ENCODE peak calls at places on chromosomes 6 and 20, in seven cellular contexts. One of them, this sample, is unnamed.

GRCh38 chr6:9623985-9624384 is 790.9 kb downstream of the TFAP2A start:
- DNase-seq in coronary artery: no peak
- DNase-seq in dorsolateral prefrontal cortex: no peak
- DNase-seq in cardiac muscle cell: peak
- DNase-seq in GM12865: no peak
- DNase-seq in heart right ventricle: no peak
- DNase-seq in CD8-positive, alpha-beta T cell: no peak
- DNase-seq in this sample: no peak

GRCh38 chr6:87213364-87213763 is 58.0 kb downstream of the ZNF292 start:
- DNase-seq in coronary artery: no peak
- DNase-seq in dorsolateral prefrontal cortex: no peak
- DNase-seq in cardiac muscle cell: no peak
- DNase-seq in GM12865: no peak
- DNase-seq in heart right ventricle: no peak
- DNase-seq in CD8-positive, alpha-beta T cell: no peak
- DNase-seq in this sample: no peak

GRCh38 chr6:106910999-106911949 is 63.3 kb downstream of the CD24 start:
- DNase-seq in coronary artery: no peak
- DNase-seq in dorsolateral prefrontal cortex: no peak
- DNase-seq in cardiac muscle cell: no peak
- DNase-seq in GM12865: no peak
- DNase-seq in heart right ventricle: no peak
- DNase-seq in CD8-positive, alpha-beta T cell: no peak
- DNase-seq in this sample: no peak

GRCh38 chr20:15638781-15639180 is 934.5 kb downstream of the KIF16B start:
- DNase-seq in coronary artery: no peak
- DNase-seq in dorsolateral prefrontal cortex: no peak
- DNase-seq in cardiac muscle cell: no peak
- DNase-seq in GM12865: no peak
- DNase-seq in heart right ventricle: no peak
- DNase-seq in CD8-positive, alpha-beta T cell: no peak
- DNase-seq in this sample: no peak

GRCh38 chr6:167898673-167899311 is 72.1 kb downstream of the AFDN start:
- DNase-seq in coronary artery: no peak
- DNase-seq in dorsolateral prefrontal cortex: no peak
- DNase-seq in cardiac muscle cell: peak
- DNase-seq in GM12865: peak
- DNase-seq in heart right ventricle: no peak
- DNase-seq in CD8-positive, alpha-beta T cell: no peak
- DNase-seq in this sample: peak

GRCh38 chr20:45359406-45360148 is 3.4 kb upstream of the SYS1 start:
- DNase-seq in coronary artery: no peak
- DNase-seq in dorsolateral prefrontal cortex: no peak
- DNase-seq in cardiac muscle cell: peak
- DNase-seq in GM12865: peak
- DNase-seq in heart right ventricle: no peak
- DNase-seq in CD8-positive, alpha-beta T cell: no peak
- DNase-seq in this sample: peak

GRCh38 chr20:39605908-39606307 is 643.8 kb downstream of the DHX35 start:
- DNase-seq in coronary artery: no peak
- DNase-seq in dorsolateral prefrontal cortex: no peak
- DNase-seq in cardiac muscle cell: no peak
- DNase-seq in GM12865: no peak
- DNase-seq in heart right ventricle: no peak
- DNase-seq in CD8-positive, alpha-beta T cell: no peak
- DNase-seq in this sample: no peak

GRCh38 chr6:56771189-56771588 is 128.5 kb upstream of the DST start:
- DNase-seq in coronary artery: no peak
- DNase-seq in dorsolateral prefrontal cortex: no peak
- DNase-seq in cardiac muscle cell: no peak
- DNase-seq in GM12865: no peak
- DNase-seq in heart right ventricle: no peak
- DNase-seq in CD8-positive, alpha-beta T cell: no peak
- DNase-seq in this sample: no peak

GRCh38 chr6:5132741-5133140 is 47.6 kb downstream of the PPP1R3G start:
- DNase-seq in coronary artery: peak
- DNase-seq in dorsolateral prefrontal cortex: peak
- DNase-seq in cardiac muscle cell: peak
- DNase-seq in GM12865: peak
- DNase-seq in heart right ventricle: peak
- DNase-seq in CD8-positive, alpha-beta T cell: no peak
- DNase-seq in this sample: peak

GRCh38 chr20:46814366-46815232 is 80.0 kb upstream of the EYA2 start:
- DNase-seq in coronary artery: no peak
- DNase-seq in dorsolateral prefrontal cortex: no peak
- DNase-seq in cardiac muscle cell: peak
- DNase-seq in GM12865: peak
- DNase-seq in heart right ventricle: no peak
- DNase-seq in CD8-positive, alpha-beta T cell: no peak
- DNase-seq in this sample: peak

GRCh38 chr20:21027569-21027968 is 78.6 kb downstream of the LINC00237 start:
- DNase-seq in coronary artery: no peak
- DNase-seq in dorsolateral prefrontal cortex: no peak
- DNase-seq in cardiac muscle cell: no peak
- DNase-seq in GM12865: no peak
- DNase-seq in heart right ventricle: no peak
- DNase-seq in CD8-positive, alpha-beta T cell: no peak
- DNase-seq in this sample: no peak

GRCh38 chr6:85866373-85866740 is 223.7 kb upstream of the SYNCRIP start:
- DNase-seq in coronary artery: no peak
- DNase-seq in dorsolateral prefrontal cortex: no peak
- DNase-seq in cardiac muscle cell: peak
- DNase-seq in GM12865: no peak
- DNase-seq in heart right ventricle: no peak
- DNase-seq in CD8-positive, alpha-beta T cell: no peak
- DNase-seq in this sample: no peak

GRCh38 chr6:129947797-129948196 is 70.6 kb upstream of the L3MBTL3 start:
- DNase-seq in coronary artery: no peak
- DNase-seq in dorsolateral prefrontal cortex: no peak
- DNase-seq in cardiac muscle cell: no peak
- DNase-seq in GM12865: no peak
- DNase-seq in heart right ventricle: no peak
- DNase-seq in CD8-positive, alpha-beta T cell: no peak
- DNase-seq in this sample: no peak
- H3K4me3 ChIP-seq in coronary artery: no peak
- H3K4me3 ChIP-seq in dorsolateral prefrontal cortex: no peak
- H3K4me3 ChIP-seq in cardiac muscle cell: no peak
- H3K4me3 ChIP-seq in GM12865: no peak
- H3K4me3 ChIP-seq in heart right ventricle: no peak
- H3K4me3 ChIP-seq in CD8-positive, alpha-beta T cell: no peak
- H3K4me3 ChIP-seq in this sample: no peak

GRCh38 chr6:38703949-38704348 is 1.0 kb upstream of the GLO1 start:
- DNase-seq in coronary artery: no peak
- DNase-seq in dorsolateral prefrontal cortex: no peak
- DNase-seq in cardiac muscle cell: no peak
- DNase-seq in GM12865: no peak
- DNase-seq in heart right ventricle: no peak
- DNase-seq in CD8-positive, alpha-beta T cell: no peak
- DNase-seq in this sample: no peak
- TF ChIP-seq CTCF in coronary artery: no peak
- TF ChIP-seq CTCF in dorsolateral prefrontal cortex: no peak
- TF ChIP-seq CTCF in cardiac muscle cell: no peak
- TF ChIP-seq CTCF in GM12865: no peak
- TF ChIP-seq CTCF in heart right ventricle: no peak
- TF ChIP-seq CTCF in CD8-positive, alpha-beta T cell: no peak
- TF ChIP-seq CTCF in this sample: no peak

GRCh38 chr6:154266560-154267134 is 90.0 kb downstream of the IPCEF1 start:
- DNase-seq in coronary artery: no peak
- DNase-seq in dorsolateral prefrontal cortex: no peak
- DNase-seq in cardiac muscle cell: no peak
- DNase-seq in GM12865: peak
- DNase-seq in heart right ventricle: no peak
- DNase-seq in CD8-positive, alpha-beta T cell: no peak
- DNase-seq in this sample: no peak

GRCh38 chr6:154257074-154257473 is 99.5 kb downstream of the IPCEF1 start:
- DNase-seq in coronary artery: no peak
- DNase-seq in dorsolateral prefrontal cortex: no peak
- DNase-seq in cardiac muscle cell: no peak
- DNase-seq in GM12865: no peak
- DNase-seq in heart right ventricle: peak
- DNase-seq in CD8-positive, alpha-beta T cell: no peak
- DNase-seq in this sample: no peak

GRCh38 chr6:154267508-154268106 is 89.0 kb downstream of the IPCEF1 start:
- DNase-seq in coronary artery: no peak
- DNase-seq in dorsolateral prefrontal cortex: no peak
- DNase-seq in cardiac muscle cell: no peak
- DNase-seq in GM12865: no peak
- DNase-seq in heart right ventricle: no peak
- DNase-seq in CD8-positive, alpha-beta T cell: no peak
- DNase-seq in this sample: no peak

GRCh38 chr6:154258064-154258757 is 98.4 kb downstream of the IPCEF1 start:
- DNase-seq in coronary artery: no peak
- DNase-seq in dorsolateral prefrontal cortex: no peak
- DNase-seq in cardiac muscle cell: no peak
- DNase-seq in GM12865: peak
- DNase-seq in heart right ventricle: no peak
- DNase-seq in CD8-positive, alpha-beta T cell: no peak
- DNase-seq in this sample: no peak

DNA sequence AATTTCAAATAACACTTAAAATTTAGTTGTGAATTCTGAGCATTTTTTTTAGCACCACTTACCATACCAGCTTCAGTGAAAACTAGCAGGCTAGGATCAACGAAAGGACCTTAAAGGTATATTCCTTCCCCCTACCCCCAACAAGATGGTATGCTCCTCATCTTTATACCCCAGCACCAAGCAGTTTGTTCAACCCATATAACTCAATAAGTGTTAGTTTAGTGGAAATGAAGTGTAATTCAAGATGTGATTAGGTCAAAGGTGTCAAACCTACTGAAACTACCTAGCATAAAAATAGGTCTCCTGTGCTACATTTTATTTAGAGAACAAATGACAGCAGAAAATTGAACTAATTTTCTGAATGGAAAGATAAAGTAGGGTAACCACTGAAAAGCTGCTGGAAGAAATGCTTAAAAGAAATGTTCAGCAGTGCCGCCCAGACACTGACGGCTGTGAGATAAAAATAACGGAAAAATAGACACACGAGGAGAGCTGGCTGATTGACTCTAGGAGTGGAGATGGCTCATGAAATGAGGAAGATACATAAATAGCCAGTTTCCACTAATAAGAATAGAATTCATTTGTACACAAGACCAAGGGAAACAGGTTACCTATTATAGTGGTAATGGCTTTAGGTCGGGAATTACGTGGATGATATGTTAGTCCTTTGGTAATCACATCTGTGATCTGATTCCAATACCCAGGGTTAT is 94.8 kb downstream of the IPCEF1 start:
- DNase-seq in coronary artery: no peak
- DNase-seq in dorsolateral prefrontal cortex: no peak
- DNase-seq in cardiac muscle cell: no peak
- DNase-seq in GM12865: no peak
- DNase-seq in heart right ventricle: no peak
- DNase-seq in CD8-positive, alpha-beta T cell: no peak
- DNase-seq in this sample: no peak
- H3K4me3 ChIP-seq in coronary artery: no peak
- H3K4me3 ChIP-seq in dorsolateral prefrontal cortex: no peak
- H3K4me3 ChIP-seq in cardiac muscle cell: no peak
- H3K4me3 ChIP-seq in GM12865: no peak
- H3K4me3 ChIP-seq in heart right ventricle: no peak
- H3K4me3 ChIP-seq in CD8-positive, alpha-beta T cell: no peak
- H3K4me3 ChIP-seq in this sample: no peak

GRCh38 chr20:6767166-6767535 is 335 bp upstream of the BMP2 start:
- DNase-seq in coronary artery: no peak
- DNase-seq in dorsolateral prefrontal cortex: peak
- DNase-seq in cardiac muscle cell: no peak
- DNase-seq in GM12865: no peak
- DNase-seq in heart right ventricle: no peak
- DNase-seq in CD8-positive, alpha-beta T cell: no peak
- DNase-seq in this sample: no peak
- TF ChIP-seq CTCF in coronary artery: no peak
- TF ChIP-seq CTCF in dorsolateral prefrontal cortex: no peak
- TF ChIP-seq CTCF in cardiac muscle cell: no peak
- TF ChIP-seq CTCF in GM12865: no peak
- TF ChIP-seq CTCF in heart right ventricle: no peak
- TF ChIP-seq CTCF in CD8-positive, alpha-beta T cell: no peak
- TF ChIP-seq CTCF in this sample: no peak

DNA sequence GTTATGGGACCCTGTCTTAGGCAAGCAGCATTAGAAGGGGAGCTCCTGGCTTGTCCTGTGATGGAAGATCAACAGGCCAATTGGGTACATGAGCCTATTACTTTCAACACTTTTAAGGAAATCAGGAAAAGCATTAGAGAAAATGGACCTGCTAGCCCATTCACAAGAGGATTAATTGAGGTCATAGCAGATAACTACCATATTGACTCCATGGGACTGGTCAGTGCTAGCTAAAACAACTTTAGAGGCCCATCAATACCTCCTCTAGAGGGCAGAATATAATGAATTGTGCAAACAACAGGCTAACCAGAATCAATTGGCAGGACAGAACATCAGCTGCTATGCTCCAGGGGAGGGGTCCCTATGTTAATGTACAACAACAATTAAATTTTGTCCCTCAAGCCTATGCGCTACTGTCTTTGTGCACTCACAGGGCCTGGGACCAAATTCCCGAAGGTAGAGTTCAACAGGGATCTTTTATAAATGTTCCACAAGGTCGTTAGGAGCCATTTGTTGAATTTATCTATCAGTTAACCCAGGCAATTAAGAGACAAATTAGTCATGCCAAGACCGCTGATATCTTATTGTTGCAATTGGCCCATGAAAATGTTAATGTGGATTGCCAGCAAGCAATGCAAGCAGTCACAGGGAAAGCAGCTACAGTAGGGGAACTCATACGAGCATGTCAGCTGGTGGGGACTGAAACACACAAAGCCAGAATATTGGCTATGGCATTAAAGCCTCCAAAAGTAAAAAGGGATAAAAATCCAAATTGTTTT is 106.6 kb upstream of the BTN3A2 start:
- DNase-seq in coronary artery: no peak
- DNase-seq in dorsolateral prefrontal cortex: no peak
- DNase-seq in cardiac muscle cell: peak
- DNase-seq in GM12865: peak
- DNase-seq in heart right ventricle: no peak
- DNase-seq in CD8-positive, alpha-beta T cell: no peak
- DNase-seq in this sample: no peak
- H3K4me3 ChIP-seq in coronary artery: no peak
- H3K4me3 ChIP-seq in dorsolateral prefrontal cortex: no peak
- H3K4me3 ChIP-seq in cardiac muscle cell: no peak
- H3K4me3 ChIP-seq in GM12865: no peak
- H3K4me3 ChIP-seq in heart right ventricle: no peak
- H3K4me3 ChIP-seq in CD8-positive, alpha-beta T cell: no peak
- H3K4me3 ChIP-seq in this sample: no peak